ENCODE peak calls at places on chromosomes 1 and 21, in nine cellular contexts. Y is HFF-Myc, E is mesothelial cell of epicardium, T is fibroblast of lung, R is testis, X is astrocyte of the cerebellum, V is colonic mucosa, Q is mammary epithelial cell, U is ovary. B is an unnamed sample.

GRCh38 chr1:107741242-107741641 is 223.7 kb downstream of the VAV3 start:
- DNase-seq in T (no peak), X (no peak), Q (no peak), R (no peak), U (no peak), E (no peak), Y (no peak), V (no peak), B (no peak)

GRCh38 chr1:33828654-33829053 is 35.2 kb upstream of the HMGB4 start:
- DNase-seq in Y (no peak), X (no peak), V (no peak), T (no peak), U (no peak), Q (no peak), E (no peak), R (no peak), B (no peak)

GRCh38 chr1:37944091-37944763 is 2.6 kb downstream of the INPP5B start:
- DNase-seq in Y (no peak), E (no peak), Q (no peak), T (no peak), V (no peak), R (no peak), X (no peak), U (no peak), B (no peak)

GRCh38 chr1:221845650-221846371 is 103.9 kb upstream of the DUSP10 start:
- DNase-seq in V (no peak), E (no peak), T (peak; percentile 87), R (peak; percentile 18), Q (peak; percentile 97), Y (no peak), U (no peak), X (peak; percentile 72), B (peak; percentile 97)

GRCh38 chr1:225449261-225449660 is 21.4 kb upstream of the LBR start:
- DNase-seq in V (peak; percentile 83), Y (no peak), T (no peak), X (no peak), Q (peak; percentile 98), E (no peak), R (no peak), U (no peak), B (peak; percentile 100)

GRCh38 chr1:93613895-93614294 is 67.7 kb downstream of the BCAR3 start:
- DNase-seq in R (peak; percentile 71), T (peak; percentile 79), Q (no peak), E (no peak), V (peak; percentile 37), U (peak; percentile 71), X (no peak), Y (no peak), B (no peak)

GRCh38 chr1:58574816-58575215 is 2.2 kb downstream of the TACSTD2 start:
- DNase-seq in T (no peak), R (no peak), V (no peak), E (no peak), Q (peak; percentile 61), U (no peak), Y (no peak), X (no peak), B (peak; percentile 8)

GRCh38 chr1:156497078-156497742 is 3.4 kb downstream of the MEF2D start:
- DNase-seq in Y (no peak), U (peak; percentile 35), Q (no peak), V (peak; percentile 70), T (no peak), R (no peak), X (no peak), E (no peak), B (no peak)

GRCh38 chr1:203906932-203907331 is 45.5 kb downstream of the SNRPE start:
- DNase-seq in X (peak; percentile 80), V (no peak), E (no peak), U (no peak), T (peak; percentile 93), Y (peak; percentile 72), Q (peak; percentile 89), R (no peak), B (peak; percentile 99)

GRCh38 chr1:226569879-226570547 is 21.4 kb downstream of the STUM start:
- DNase-seq in T (no peak), U (no peak), V (no peak), Y (no peak), R (no peak), E (no peak), X (no peak), Q (no peak), B (peak; percentile 34)

GRCh38 chr1:98672184-98672583 is 10.7 kb downstream of the SNX7 start:
- DNase-seq in U (no peak), R (no peak), Q (no peak), X (no peak), T (no peak), E (no peak), V (no peak), Y (no peak), B (no peak)

GRCh38 chr21:46622226-46622625 is 13.2 kb upstream of the PRMT2 start:
- DNase-seq in Y (no peak), E (no peak), Q (no peak), T (no peak), X (peak; percentile 82), U (peak; percentile 75), V (no peak), R (peak; percentile 72), B (no peak)

GRCh38 chr1:175493321-175493998 is 249.9 kb downstream of the TNR start:
- DNase-seq in Q (no peak), R (no peak), V (no peak), X (no peak), T (no peak), E (no peak), Y (no peak), U (no peak), B (no peak)

GRCh38 chr1:169115891-169116585 is 9.5 kb downstream of the ATP1B1 start:
- DNase-seq in T (no peak), E (peak; percentile 45), V (peak; percentile 81), R (peak; percentile 66), X (no peak), Y (no peak), U (peak; percentile 40), Q (peak; percentile 90), B (no peak)

GRCh38 chr1:53049574-53049967 is 12.4 kb upstream of the PODN start:
- DNase-seq in R (no peak), Q (no peak), T (no peak), Y (no peak), U (no peak), V (no peak), X (no peak), E (no peak), B (no peak)

GRCh38 chr1:76679534-76680152 is 187.6 kb upstream of the ST6GALNAC5 start:
- DNase-seq in V (no peak), E (no peak), R (no peak), Q (no peak), X (no peak), T (no peak), U (no peak), Y (no peak), B (no peak)
- TF ChIP-seq CTCF in V (no peak), E (no peak), R (no peak), Q (no peak), X (no peak), T (no peak), U (no peak), Y (no peak), B (no peak)

GRCh38 chr1:206111528-206111927 is 5.7 kb downstream of the AVPR1B start:
- DNase-seq in E (no peak), V (no peak), Y (no peak), U (no peak), R (no peak), T (no peak), X (no peak), Q (peak; percentile 68), B (peak; percentile 85)
- TF ChIP-seq CTCF in E (no peak), V (no peak), Y (no peak), U (no peak), R (no peak), T (no peak), X (no peak), Q (no peak), B (no peak)

DNA sequence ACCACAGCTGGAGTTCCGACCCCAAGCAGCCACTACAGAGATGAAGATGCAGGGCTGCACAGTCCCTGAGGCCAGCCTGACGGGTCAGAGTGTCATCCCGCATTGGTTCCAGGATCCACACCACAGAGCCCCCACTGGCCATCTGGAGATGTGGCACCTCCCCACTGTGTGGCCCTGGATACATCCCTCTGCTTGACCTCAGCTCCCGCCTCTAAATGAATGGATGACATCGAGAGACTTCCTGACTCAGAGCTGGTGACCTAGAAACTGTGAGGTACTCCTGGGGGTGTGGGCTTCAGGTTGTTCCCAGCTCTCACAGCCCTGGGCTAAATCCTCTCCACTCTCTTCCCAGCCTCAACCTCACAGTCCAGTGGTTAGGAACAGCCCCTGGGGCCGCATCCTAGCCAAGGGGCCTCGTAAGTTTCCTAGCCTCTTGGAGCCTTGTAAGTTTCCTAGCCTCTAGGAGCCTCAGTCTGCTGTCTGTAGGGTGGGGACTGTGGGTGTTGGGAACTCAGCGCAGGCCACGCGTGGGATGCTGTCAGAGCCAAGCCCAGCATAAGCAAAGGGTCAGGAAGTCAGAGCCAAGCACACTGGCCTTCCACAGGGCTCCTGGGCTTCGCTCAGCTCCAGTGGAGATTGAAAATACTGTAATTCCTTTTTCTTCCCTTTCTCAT is 87.5 kb upstream of the RUNX3 start:
- DNase-seq in T (no peak), R (no peak), Y (no peak), U (no peak), Q (peak; percentile 68), X (no peak), V (no peak), E (no peak), B (peak; percentile 79)
- TF ChIP-seq CTCF in T (no peak), R (no peak), Y (no peak), U (no peak), Q (no peak), X (no peak), V (no peak), E (no peak), B (no peak)

DNA sequence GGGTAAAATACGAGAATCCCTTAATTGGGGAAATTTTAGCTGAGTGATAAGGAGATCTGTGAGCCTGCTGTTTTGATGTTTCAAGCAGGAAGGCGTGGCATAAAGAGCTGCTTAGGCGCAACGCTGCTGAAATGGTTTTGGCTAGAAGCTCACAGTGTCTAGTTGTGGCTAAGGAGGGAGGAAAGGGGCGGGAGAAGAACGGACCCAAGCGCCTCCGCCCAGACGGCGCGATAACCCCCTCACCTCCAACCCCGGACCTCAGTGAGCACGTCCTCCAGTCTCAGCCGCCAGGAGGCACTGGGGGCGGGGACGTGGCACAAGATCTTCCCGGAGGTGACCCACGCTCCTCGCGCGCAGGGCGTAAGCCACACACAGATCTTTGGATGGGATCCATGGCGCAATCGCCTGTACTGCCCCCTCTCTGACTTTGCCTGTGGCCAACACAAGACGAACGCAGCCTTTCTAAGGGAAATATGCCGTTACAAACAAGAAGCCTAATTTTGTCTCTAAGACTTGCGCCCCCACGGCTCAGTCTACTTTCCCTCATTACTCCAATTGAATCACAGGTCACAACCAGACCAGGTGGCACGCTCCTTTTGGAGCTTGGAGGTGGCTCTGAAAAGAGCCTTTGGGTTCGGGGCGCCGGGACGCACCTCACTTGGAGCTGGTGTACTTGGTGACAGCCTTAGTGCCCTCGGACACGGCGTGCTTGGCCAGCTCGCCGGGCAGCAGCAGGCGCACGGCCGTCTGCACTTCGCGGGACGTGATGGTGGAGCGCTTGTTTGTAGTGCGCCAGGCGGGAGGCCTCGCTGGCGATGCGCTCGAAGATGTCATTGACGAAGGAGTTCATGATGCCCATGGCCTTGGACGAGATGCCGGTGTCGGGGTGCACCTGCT is 23.4 kb upstream of the RNF187 start:
- DNase-seq in X (no peak), Q (no peak), R (peak; percentile 48), V (peak; percentile 37), U (peak; percentile 51), E (no peak), T (peak; percentile 34), Y (no peak), B (peak; percentile 29)
- TF ChIP-seq CTCF in X (no peak), Q (no peak), R (no peak), V (no peak), U (no peak), E (no peak), T (no peak), Y (peak; percentile 5), B (no peak)

B was measured in MCF 10A.